ENCODE peak calls at places on chromosomes 12 and 14, in four cellular contexts. W is endothelial cell of umbilical vein, Q is fibroblast of lung, N is hepatocyte. X is an unnamed sample.

GRCh38 chr12:1916396-1917171 is 1.9 kb downstream of the CACNA2D4 start:
- DNase-seq in Q (no peak), N (peak; percentile 46), W (no peak), X (no peak)

GRCh38 chr14:65792208-65792905 is 379.8 kb downstream of the FUT8 start:
- DNase-seq in W (no peak), N (peak; percentile 28), Q (no peak), X (no peak)

GRCh38 chr14:50001999-50002925 is 109.4 kb downstream of the ARF6 start:
- DNase-seq in Q (no peak), W (no peak), N (no peak), X (no peak)

GRCh38 chr14:36493761-36494160 is 26.3 kb downstream of the NKX2-1 start:
- DNase-seq in Q (no peak), W (no peak), N (no peak), X (peak; percentile 35)

GRCh38 chr12:42284876-42285275 is 41.0 kb downstream of the ZCRB1 start:
- DNase-seq in W (no peak), N (no peak), Q (peak; percentile 54), X (no peak)

GRCh38 chr14:96920023-96920422 is 122.8 kb downstream of the VRK1 start:
- DNase-seq in W (no peak), Q (no peak), N (no peak), X (peak; percentile 61)

GRCh38 chr12:115229517-115229916 is 545.5 kb upstream of the TBX3 start:
- DNase-seq in Q (no peak), N (no peak), W (no peak), X (no peak)

GRCh38 chr12:121494093-121494787 is 86.6 kb downstream of the KDM2B start:
- DNase-seq in W (peak; percentile 31), Q (peak; percentile 34), N (peak; percentile 35), X (peak; percentile 66)

GRCh38 chr12:104480826-104481457 is 24.2 kb downstream of the CHST11 start:
- DNase-seq in N (no peak), Q (peak; percentile 67), W (peak; percentile 80), X (no peak)

GRCh38 chr12:55671746-55672145 is 35.1 kb downstream of the OR10P1 start:
- DNase-seq in Q (no peak), W (no peak), N (no peak), X (no peak)

GRCh38 chr12:30725739-30726138 is 29.0 kb downstream of the CAPRIN2 start:
- DNase-seq in W (peak; percentile 73), Q (peak; percentile 85), N (peak; percentile 7), X (peak; percentile 69)

GRCh38 chr12:66329941-66330340 is 27.6 kb downstream of the HELB start:
- DNase-seq in W (no peak), N (no peak), Q (no peak), X (no peak)

GRCh38 chr12:86264451-86265328 is 8.5 kb upstream of the MGAT4C start:
- DNase-seq in W (no peak), N (peak; percentile 17), Q (peak; percentile 4), X (no peak)

GRCh38 chr12:3202734-3203446 is 125.7 kb downstream of the TSPAN9 start:
- DNase-seq in Q (peak; percentile 41), N (peak; percentile 60), W (peak; percentile 58), X (peak; percentile 69)

GRCh38 chr14:52413729-52414453 is 99.8 kb downstream of the PTGER2 start:
- DNase-seq in Q (peak; percentile 87), N (no peak), W (no peak), X (no peak)

GRCh38 chr12:104827587-104827986 is 130.5 kb downstream of the SLC41A2 start:
- DNase-seq in Q (peak; percentile 26), N (no peak), W (no peak), X (no peak)

GRCh38 chr14:105096206-105096875 is 31.1 kb upstream of the GPR132 start:
- DNase-seq in Q (no peak), W (no peak), N (no peak), X (no peak)

GRCh38 chr14:72663076-72663487 is 230.8 kb downstream of the DPF3 start:
- DNase-seq in W (no peak), Q (no peak), N (no peak), X (no peak)

GRCh38 chr12:8081228-8081920 is 700 bp upstream of the NECAP1 start:
- DNase-seq in W (no peak), N (peak; percentile 16), Q (no peak), X (no peak)

GRCh38 chr12:75704208-75704607 is 192.8 kb upstream of the KRR1 start:
- DNase-seq in W (peak; percentile 44), N (no peak), Q (no peak), X (no peak)

GRCh38 chr12:120085920-120086319 is 30.6 kb downstream of the RAB35 start:
- DNase-seq in N (no peak), W (no peak), Q (no peak), X (no peak)

GRCh38 chr14:104542871-104543830 is 36.4 kb upstream of the C14orf180 start:
- DNase-seq in N (no peak), Q (no peak), W (no peak), X (no peak)

GRCh38 chr12:130816055-130816454 is 23.0 kb downstream of the STX2 start:
- DNase-seq in Q (no peak), N (no peak), W (no peak), X (no peak)

GRCh38 chr14:100835278-100836052 is 9.5 kb downstream of the MEG3 start:
- DNase-seq in N (no peak), W (no peak), Q (no peak), X (no peak)

GRCh38 chr14:70920608-70921007 is 13.3 kb downstream of the PCNX1 start:
- DNase-seq in W (peak; percentile 39), N (no peak), Q (no peak), X (no peak)

GRCh38 chr12:48542300-48542928 is 17.0 kb downstream of the OR8S1 start:
- DNase-seq in Q (peak; percentile 27), W (peak; percentile 41), N (peak; percentile 25), X (peak; percentile 33)

GRCh38 chr14:25006961-25007795 is 42.8 kb downstream of the STXBP6 start:
- DNase-seq in Q (peak; percentile 83), N (peak; percentile 71), W (peak; percentile 67), X (peak; percentile 67)

GRCh38 chr12:80068173-80068572 is 31.2 kb upstream of the OTOGL start:
- DNase-seq in Q (no peak), N (no peak), W (no peak), X (no peak)

GRCh38 chr12:41223600-41223999 is 35.5 kb downstream of the PDZRN4 start:
- DNase-seq in Q (no peak), N (no peak), W (no peak), X (no peak)

GRCh38 chr12:121530600-121531355 is 50.0 kb downstream of the KDM2B start:
- DNase-seq in Q (peak; percentile 80), W (peak; percentile 72), N (peak; percentile 28), X (peak; percentile 73)

GRCh38 chr14:92373336-92373735 is 50.4 kb downstream of the SLC24A4 start:
- DNase-seq in Q (no peak), W (no peak), N (no peak), X (no peak)

GRCh38 chr12:91496337-91496736 is 313.7 kb upstream of the DCN start:
- DNase-seq in N (peak; percentile 6), Q (no peak), W (peak; percentile 11), X (no peak)

DNA sequence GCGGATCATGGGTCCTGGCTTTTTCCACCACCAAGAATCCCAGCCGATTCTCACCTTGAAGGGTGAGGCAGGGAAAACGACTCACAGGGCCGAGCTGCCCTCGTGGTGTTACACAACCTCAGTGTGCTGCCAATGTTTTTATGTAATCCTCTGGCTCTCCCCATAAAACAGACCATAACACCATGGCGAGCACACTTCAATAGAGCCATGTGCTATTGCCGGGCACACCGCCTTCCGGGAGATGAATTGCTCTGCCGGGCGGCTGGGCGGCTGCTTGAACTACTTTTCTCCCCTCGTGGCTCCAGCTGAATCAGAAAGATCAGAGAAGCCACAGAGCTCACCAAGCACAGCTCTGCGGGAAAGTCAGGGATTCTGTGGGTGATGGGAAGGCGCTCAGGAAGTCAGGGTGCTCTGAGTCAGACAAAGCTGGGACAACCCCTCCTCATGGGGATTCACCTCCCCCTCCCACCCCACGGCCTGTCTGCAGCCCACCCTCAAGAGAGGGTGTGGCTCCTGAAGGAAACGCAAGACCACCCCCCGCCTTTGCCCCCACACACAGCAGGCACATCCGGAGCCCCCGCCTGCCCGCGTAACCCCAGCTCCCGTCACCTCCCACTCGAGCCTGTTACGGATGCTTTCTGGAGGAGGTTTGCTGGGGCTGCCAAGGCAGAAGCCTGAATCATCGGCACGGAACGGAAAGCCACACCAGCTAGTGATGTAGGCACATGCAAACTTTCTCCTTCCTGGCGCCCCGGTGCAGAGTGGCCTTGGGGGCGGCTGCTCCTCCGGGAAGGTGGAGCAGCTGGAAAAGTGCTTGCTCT is 1.8 kb downstream of the GALNT9 start:
- DNase-seq in Q (peak; percentile 74), N (peak; percentile 37), W (peak; percentile 45), X (peak; percentile 88)
- TF ChIP-seq EZH2 in Q (no peak), N (no peak), W (no peak), X (no peak)

GRCh38 chr12:50573271-50573670 is 68.5 kb downstream of the DIP2B start:
- DNase-seq in W (no peak), N (no peak), Q (no peak), X (no peak)
- H3K27ac ChIP-seq in W (no peak overlapping the region), N (peak overlapping the region; percentile 15), Q (no peak overlapping the region), X (peak overlapping the region; percentile 52)

DNA sequence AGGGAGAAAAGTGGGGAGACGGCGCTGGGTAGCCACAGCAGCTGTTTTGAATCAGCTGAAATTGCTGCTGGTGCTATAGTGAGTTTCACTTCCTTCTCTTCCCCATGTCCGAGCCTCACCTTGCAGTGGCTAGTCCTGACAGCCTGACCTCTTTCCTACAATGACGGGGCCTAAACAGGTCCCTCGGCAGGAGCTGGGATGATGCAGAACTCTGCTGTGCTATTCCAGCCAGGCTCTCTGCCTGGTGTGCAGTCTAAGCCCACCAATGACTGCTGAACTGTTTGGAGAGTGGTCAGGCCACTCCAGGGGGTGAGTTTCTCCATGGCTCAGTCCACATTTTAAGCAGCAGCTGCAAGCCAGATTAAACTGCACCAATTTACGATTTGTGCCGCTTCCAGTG is 207.3 kb downstream of the TTC7B start:
- DNase-seq in W (no peak), Q (no peak), N (no peak), X (no peak)
- H3K4me1 ChIP-seq in W (peaks cover 31% of the 10 kb centered on the region), Q (no peaks in the 10 kb centered on the region), N (no peaks in the 10 kb centered on the region), X (peaks cover 7% of the 10 kb centered on the region)

GRCh38 chr14:30874999-30875787 is 834 bp downstream of the COCH start:
- DNase-seq in W (peak; percentile 19), N (peak; percentile 8), Q (no peak), X (peak; percentile 45)
- TF ChIP-seq EZH2 in W (peak; percentile 89), N (peak; percentile 29), Q (peak; percentile 85), X (no peak)

X was measured in A673.